ENCODE peak calls at places on chromosome 14, in four cellular contexts. R is IMR-90, X is K562, Y is GM12878. A is an unnamed sample.

GRCh38 chr14:106417224-106418049 is 891.1 kb downstream of the TMEM121 start:
- DNase-seq in R (no peak), X (peak; percentile 74), Y (peak; percentile 72), A (peak; percentile 78)

GRCh38 chr14:84792722-84793410 is 737.1 kb upstream of the FLRT2 start:
- DNase-seq in R (no peak), X (no peak), Y (no peak), A (no peak)

GRCh38 chr14:100767003-100767787 is 40.5 kb downstream of the DLK1 start:
- DNase-seq in R (no peak), X (no peak), Y (no peak), A (no peak)

GRCh38 chr14:80618751-80619329 is 322.7 kb downstream of the CEP128 start:
- DNase-seq in R (peak; percentile 87), X (no peak), Y (no peak), A (no peak)

GRCh38 chr14:54116163-54116562 is 159.5 kb upstream of the BMP4 start:
- DNase-seq in R (no peak), X (no peak), Y (no peak), A (no peak)

GRCh38 chr14:91405241-91405721 is 12.3 kb downstream of the CCDC88C start:
- DNase-seq in R (no peak), X (no peak), Y (no peak), A (no peak)

GRCh38 chr14:91252901-91253794 is 8.6 kb upstream of the GPR68 start:
- DNase-seq in R (no peak), X (peak; percentile 66), Y (no peak), A (no peak)

GRCh38 chr14:101817511-101818001 is 56.0 kb downstream of the PPP2R5C start:
- DNase-seq in R (no peak), X (peak; percentile 40), Y (no peak), A (no peak)

GRCh38 chr14:32679927-32680612 is 258.6 kb upstream of the NPAS3 start:
- DNase-seq in R (no peak), X (no peak), Y (no peak), A (no peak)

GRCh38 chr14:91246051-91246852 is 1.7 kb upstream of the GPR68 start:
- DNase-seq in R (no peak), X (no peak), Y (no peak), A (no peak)

GRCh38 chr14:58638231-58639205 is 756 bp downstream of the DACT1 start:
- DNase-seq in R (peak; percentile 30), X (no peak), Y (no peak), A (no peak)

GRCh38 chr14:100557658-100558057 is 29.6 kb downstream of the BEGAIN start:
- DNase-seq in R (peak; percentile 18), X (no peak), Y (no peak), A (no peak)

GRCh38 chr14:28767851-28768548 is 1.4 kb downstream of the FOXG1 start:
- DNase-seq in R (no peak), X (peak; percentile 69), Y (no peak), A (no peak)

GRCh38 chr14:51604078-51604477 is 47.6 kb upstream of the FRMD6 start:
- DNase-seq in R (peak; percentile 89), X (no peak), Y (no peak), A (no peak)

GRCh38 chr14:101707285-101707842 is 54.1 kb upstream of the PPP2R5C start:
- DNase-seq in R (peak; percentile 81), X (peak; percentile 87), Y (peak; percentile 53), A (peak; percentile 68)

GRCh38 chr14:76760331-76761197 is 704 bp upstream of the VASH1 start:
- DNase-seq in R (no peak), X (no peak), Y (no peak), A (no peak)

GRCh38 chr14:105563347-105563737 is 37.0 kb downstream of the TMEM121 start:
- DNase-seq in R (no peak), X (no peak), Y (no peak), A (no peak)

GRCh38 chr14:60035177-60035576 is 56.5 kb upstream of the PCNX4 start:
- DNase-seq in R (no peak), X (no peak), Y (no peak), A (no peak)

GRCh38 chr14:99119554-99119953 is 152.4 kb downstream of the BCL11B start:
- DNase-seq in R (no peak), X (no peak), Y (no peak), A (no peak)

GRCh38 chr14:35965425-35965824 is 139.3 kb downstream of the BRMS1L start:
- DNase-seq in R (no peak), X (no peak), Y (no peak), A (no peak)

GRCh38 chr14:46048127-46048526 is 603.5 kb downstream of the RPL10L start:
- DNase-seq in R (peak; percentile 18), X (peak; percentile 1), Y (peak; percentile 3), A (peak; percentile 35)

GRCh38 chr14:36408388-36408787 is 88.0 kb upstream of the MBIP start:
- DNase-seq in R (no peak), X (no peak), Y (no peak), A (no peak)

GRCh38 chr14:46999661-47000060 is 348.1 kb upstream of the RPL10L start:
- DNase-seq in R (no peak), X (no peak), Y (no peak), A (no peak)

GRCh38 chr14:91258021-91258618 is 13.6 kb upstream of the GPR68 start:
- DNase-seq in R (peak; percentile 12), X (no peak), Y (no peak), A (no peak)

GRCh38 chr14:33930464-33930863 is 20.4 kb downstream of the EGLN3 start:
- DNase-seq in R (no peak), X (no peak), Y (no peak), A (no peak)

GRCh38 chr14:26281280-26281998 is 316.4 kb downstream of the NOVA1 start:
- DNase-seq in R (peak; percentile 87), X (peak; percentile 78), Y (no peak), A (peak; percentile 91)

GRCh38 chr14:94882401-94882800 is 112.5 kb upstream of the GSC start:
- DNase-seq in R (no peak), X (no peak), Y (no peak), A (no peak)

GRCh38 chr14:64572721-64573508 is 23.2 kb downstream of the PPP1R36 start:
- DNase-seq in R (peak; percentile 65), X (no peak), Y (no peak), A (no peak)

GRCh38 chr14:60064491-60065072 is 27.1 kb upstream of the PCNX4 start:
- DNase-seq in R (peak; percentile 55), X (peak; percentile 26), Y (peak; percentile 15), A (peak; percentile 51)

GRCh38 chr14:90239139-90239538 is 17.2 kb upstream of the PSMC1 start:
- DNase-seq in R (no peak), X (no peak), Y (no peak), A (peak; percentile 35)

GRCh38 chr14:35254736-35255135 is 37.4 kb upstream of the PSMA6 start:
- DNase-seq in R (no peak), X (no peak), Y (peak; percentile 64), A (no peak)

GRCh38 chr14:32450919-32451675 is 122.0 kb downstream of the AKAP6 start:
- DNase-seq in R (no peak), X (no peak), Y (no peak), A (no peak)

GRCh38 chr14:54207991-54208520 is 188.8 kb upstream of the CDKN3 start:
- DNase-seq in R (no peak), X (no peak), Y (no peak), A (no peak)

GRCh38 chr14:53295372-53295771 is 142.2 kb upstream of the DDHD1 start:
- DNase-seq in R (no peak), X (no peak), Y (no peak), A (no peak)

GRCh38 chr14:87966816-87967215 is 26.2 kb downstream of the GALC start:
- DNase-seq in R (peak; percentile 38), X (no peak), Y (no peak), A (no peak)

GRCh38 chr14:102539544-102540309 is 30.2 kb upstream of the ANKRD9 start:
- DNase-seq in R (peak; percentile 58), X (peak; percentile 68), Y (no peak), A (no peak)

GRCh38 chr14:23123419-23123818 is 4.4 kb upstream of the CEBPE start:
- DNase-seq in R (no peak), X (peak; percentile 87), Y (no peak), A (no peak)

GRCh38 chr14:77710364-77710763 is 2.5 kb downstream of the SLIRP start:
- DNase-seq in R (no peak), X (no peak), Y (no peak), A (no peak)

GRCh38 chr14:68576496-68577244 is 216.2 kb downstream of the ZFP36L1 start:
- DNase-seq in R (peak; percentile 40), X (peak; percentile 27), Y (no peak), A (peak; percentile 95)
- TF ChIP-seq ELK1 in R (no peak), X (no peak), Y (no peak), A (no peak)

DNA sequence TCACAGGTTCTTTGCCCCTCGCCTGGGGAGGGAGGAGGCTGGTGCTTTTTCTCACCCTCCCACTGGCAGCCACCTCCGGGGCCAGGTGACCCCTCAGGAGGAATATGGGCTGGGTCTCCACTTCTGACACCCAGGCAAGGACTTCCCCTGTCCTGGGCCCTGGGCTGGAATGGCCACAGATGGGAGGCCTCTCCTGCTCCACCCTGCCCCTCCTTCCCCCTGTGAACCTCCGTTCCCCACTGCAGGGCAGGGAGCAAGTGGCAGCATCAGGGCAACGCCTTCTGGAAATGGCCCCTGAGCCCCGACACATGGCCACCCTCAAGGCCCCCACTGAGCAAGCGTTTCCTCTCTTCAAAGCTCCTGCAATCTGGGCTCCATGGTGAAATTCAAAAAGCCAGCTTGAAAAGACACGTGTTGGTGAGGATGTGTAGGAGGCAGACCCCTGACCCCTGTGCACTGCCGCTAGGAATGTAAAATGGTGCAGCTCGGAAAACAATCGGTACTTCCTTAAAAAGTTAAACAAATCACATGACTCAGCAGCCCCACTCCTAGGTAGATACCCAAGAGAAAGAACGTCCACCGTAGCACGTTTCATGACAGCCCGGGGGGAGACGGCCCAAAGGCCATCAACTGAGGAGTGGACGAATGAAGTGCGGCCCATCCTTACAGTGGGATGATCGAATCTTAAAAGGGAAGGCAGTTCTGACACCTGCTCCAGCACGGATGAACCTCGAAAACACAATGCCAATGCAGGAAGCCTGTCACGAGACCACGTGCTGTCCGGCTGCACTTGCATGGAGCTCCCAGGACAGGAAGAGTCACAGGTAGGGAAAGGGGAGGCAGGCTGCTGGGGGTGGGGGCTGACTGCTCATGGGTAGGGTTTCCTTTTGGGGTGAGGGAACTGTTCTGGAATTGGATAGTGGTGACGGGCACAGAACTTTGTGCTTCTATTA is 11.5 kb downstream of the XRCC3 start:
- DNase-seq in R (no peak), X (no peak), Y (no peak), A (no peak)
- TF ChIP-seq ELK1 in R (no peak), X (no peak), Y (no peak), A (no peak)

GRCh38 chr14:61466249-61466904 is 145.0 kb downstream of the PRKCH start:
- DNase-seq in R (peak; percentile 98), X (no peak), Y (no peak), A (peak; percentile 52)
- TF ChIP-seq ELK1 in R (no peak), X (no peak), Y (no peak), A (no peak)

DNA sequence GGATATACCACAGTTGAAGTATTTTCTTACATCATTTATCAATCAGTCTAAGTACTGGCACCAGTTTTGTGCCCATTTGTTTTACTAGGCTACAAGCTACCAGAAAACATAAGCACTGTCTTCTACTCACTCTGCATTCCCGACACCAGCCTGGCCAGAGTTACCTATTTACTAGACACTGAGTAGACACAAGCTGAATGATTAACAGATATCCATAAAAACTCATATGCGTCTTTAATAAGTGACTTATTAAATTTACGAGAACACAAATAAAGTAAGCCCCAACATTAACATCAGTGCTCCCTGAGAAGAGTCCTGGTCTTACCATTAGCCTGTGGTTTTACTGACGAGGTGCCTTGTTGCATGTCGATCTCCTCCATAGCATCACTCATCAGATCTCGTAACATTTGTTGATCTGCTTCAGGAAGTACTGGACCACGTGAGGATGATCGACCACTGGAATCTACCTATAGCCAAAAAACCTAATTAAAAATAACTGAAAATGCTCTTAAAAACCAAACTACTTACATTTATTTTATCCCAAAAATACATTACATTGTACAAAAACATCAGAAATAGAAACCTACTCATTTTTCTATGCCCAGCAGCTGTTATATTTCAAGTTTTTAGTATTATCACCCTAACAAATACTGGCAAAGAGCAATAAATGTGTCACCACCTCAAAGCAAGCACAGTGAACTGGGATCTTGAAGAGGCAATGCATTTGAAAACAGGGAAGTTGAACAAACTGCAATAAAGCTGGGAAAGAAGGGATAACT is 53.3 kb downstream of the BDKRB1 start:
- DNase-seq in R (no peak), X (no peak), Y (no peak), A (peak; percentile 72)
- TF ChIP-seq ELK1 in R (no peak), X (no peak), Y (no peak), A (no peak)

A was measured in A549.